ENCODE peak calls at places on chromosomes 2 and 18, in six cellular contexts. D is adrenal gland, V is endothelial cell of umbilical vein, S is body of pancreas, T is heart left ventricle, M is esophagus squamous epithelium. Z is an unnamed sample.

GRCh38 chr18:79904357-79905147 is 46.9 kb downstream of the SLC66A2 start:
- DNase-seq in M (no peak), D (no peak), V (no peak), T (no peak), S (peak), Z (no peak)

GRCh38 chr2:107712857-107713256 is 113.8 kb upstream of the RGPD4 start:
- DNase-seq in S (no peak), D (no peak), T (no peak), M (no peak), V (no peak), Z (no peak)

GRCh38 chr2:219707496-219708285 is 80.3 kb downstream of the SLC4A3 start:
- DNase-seq in T (no peak), M (no peak), S (no peak), V (no peak), D (no peak), Z (no peak)

GRCh38 chr2:152223997-152224396 is 48.4 kb upstream of the STAM2 start:
- DNase-seq in D (no peak), V (peak), M (no peak), T (peak), S (no peak), Z (no peak)

GRCh38 chr2:240999873-241000541 is 1.6 kb downstream of the SNED1 start:
- DNase-seq in D (no peak), S (no peak), M (no peak), V (no peak), T (peak), Z (no peak)

GRCh38 chr2:36672199-36672598 is 24.3 kb upstream of the VIT start:
- DNase-seq in M (no peak), V (peak), S (no peak), D (no peak), T (no peak), Z (no peak)

GRCh38 chr2:79860233-79861058 is 347.6 kb downstream of the CTNNA2 start:
- DNase-seq in M (no peak), V (no peak), S (peak), D (no peak), T (no peak), Z (no peak)

GRCh38 chr2:83817511-83817910 is 641.6 kb downstream of the SUCLG1 start:
- DNase-seq in D (no peak), M (no peak), T (no peak), S (no peak), V (peak), Z (no peak)

GRCh38 chr18:80136679-80137078 is 27.6 kb downstream of the ADNP2 start:
- DNase-seq in M (no peak), V (no peak), D (no peak), T (no peak), S (no peak), Z (no peak)

GRCh38 chr2:163984991-163985390 is 249.2 kb upstream of the FIGN start:
- DNase-seq in M (no peak), S (no peak), V (no peak), T (no peak), D (no peak), Z (no peak)

GRCh38 chr2:120253021-120253882 is 600 bp downstream of the RALB start:
- DNase-seq in D (peak), T (peak), S (peak), M (peak), V (peak), Z (peak)

GRCh38 chr2:134491796-134492441 is 226.9 kb downstream of the TMEM163 start:
- DNase-seq in V (no peak), T (no peak), D (no peak), M (no peak), S (peak), Z (no peak)

GRCh38 chr2:120958623-120959366 is 223.1 kb downstream of the GLI2 start:
- DNase-seq in D (no peak), V (no peak), S (no peak), T (no peak), M (no peak), Z (no peak)

GRCh38 chr2:166091439-166091838 is 36.4 kb downstream of the SCN1A start:
- DNase-seq in V (no peak), S (no peak), D (no peak), M (no peak), T (no peak), Z (no peak)

GRCh38 chr2:154455201-154455600 is 243.3 kb upstream of the KCNJ3 start:
- DNase-seq in D (no peak), V (no peak), S (no peak), M (no peak), T (no peak), Z (no peak)

GRCh38 chr2:109145286-109145685 is 16.3 kb downstream of the SH3RF3 start:
- DNase-seq in V (no peak), M (no peak), S (no peak), T (no peak), D (no peak), Z (no peak)

GRCh38 chr2:54657664-54658083 is 65.8 kb upstream of the EML6 start:
- DNase-seq in V (peak), T (no peak), M (no peak), S (peak), D (peak), Z (peak)

GRCh38 chr2:155377178-155377780 is 678.8 kb downstream of the KCNJ3 start:
- DNase-seq in T (no peak), D (no peak), M (no peak), S (no peak), V (peak), Z (no peak)

GRCh38 chr2:226873051-226873620 is 37.3 kb downstream of the RHBDD1 start:
- DNase-seq in V (no peak), S (no peak), M (no peak), T (no peak), D (no peak), Z (no peak)

GRCh38 chr2:201769664-201770373 is 10.9 kb downstream of the ALS2 start:
- DNase-seq in S (no peak), T (no peak), V (peak), D (no peak), M (no peak), Z (no peak)

GRCh38 chr2:9821805-9822445 is 21.3 kb upstream of the TAF1B start:
- DNase-seq in M (no peak), D (no peak), V (no peak), T (no peak), S (no peak), Z (no peak)

GRCh38 chr2:39124770-39125075 is 3.9 kb upstream of the SOS1 start:
- DNase-seq in D (no peak), M (no peak), S (no peak), T (peak), V (no peak), Z (no peak)
- TF ChIP-seq CTCF in D (no peak), M (no peak), S (no peak), T (no peak), V (no peak), Z (no peak)

GRCh38 chr2:168585700-168586099 is 129.6 kb downstream of the CERS6 start:
- DNase-seq in T (no peak), D (no peak), V (no peak), S (no peak), M (no peak), Z (no peak)

GRCh38 chr2:168587302-168587701 is 131.2 kb downstream of the CERS6 start:
- DNase-seq in T (no peak), V (no peak), D (no peak), S (no peak), M (no peak), Z (no peak)

GRCh38 chr2:168584934-168585333 is 128.9 kb downstream of the CERS6 start:
- DNase-seq in M (no peak), T (no peak), S (no peak), V (no peak), D (no peak), Z (no peak)

GRCh38 chr2:168583064-168583709 is 127.1 kb downstream of the CERS6 start:
- DNase-seq in T (no peak), M (no peak), V (no peak), D (no peak), S (no peak), Z (no peak)

DNA sequence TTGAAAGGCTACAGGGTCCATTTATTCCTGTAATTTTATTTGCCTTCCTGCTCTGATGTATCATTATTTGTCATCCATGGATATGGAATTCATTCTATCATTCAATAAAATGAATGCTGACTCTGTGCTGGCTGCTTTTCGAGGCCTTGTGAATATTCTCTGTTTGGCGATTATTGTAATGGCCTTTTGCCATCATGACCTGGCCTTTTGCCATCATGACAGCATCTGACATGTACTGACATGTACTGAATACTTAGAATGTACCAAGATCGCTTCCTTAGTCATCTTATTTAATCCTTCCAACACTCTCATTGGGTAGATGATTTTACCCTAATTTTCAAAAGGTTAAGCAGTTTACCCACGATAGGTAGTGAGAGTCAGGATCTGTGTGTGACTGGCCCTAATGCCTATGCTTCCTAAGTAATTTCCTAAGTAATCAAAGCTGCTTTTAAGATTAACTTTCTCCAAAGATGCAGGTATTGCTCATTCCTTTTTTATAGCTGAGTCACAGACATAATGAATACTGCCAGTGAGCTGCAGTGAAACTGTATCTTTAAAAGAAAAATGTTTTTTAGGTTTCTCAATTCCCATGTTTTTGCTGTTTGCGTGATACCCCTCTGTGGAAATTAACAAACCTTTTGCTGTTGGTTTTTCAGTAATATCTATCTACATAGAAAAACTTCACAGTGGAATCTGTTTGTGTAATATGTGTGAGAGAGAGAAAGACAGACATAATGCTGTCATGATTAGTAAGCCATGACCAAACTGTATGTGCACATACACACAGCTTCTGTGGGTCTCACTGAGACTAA is 127.8 kb downstream of the CERS6 start:
- DNase-seq in V (peak), D (peak), M (no peak), T (no peak), S (peak), Z (no peak)
- H3K27ac ChIP-seq in V (no peak), D (peak), M (peak), T (no peak), S (no peak), Z (peak)

GRCh38 chr2:231709636-231709980 is 1.3 kb downstream of the PTMA start:
- DNase-seq in T (peak), M (peak), V (peak), D (peak), S (peak), Z (no peak)
- TF ChIP-seq POLR2A in T (no peak), M (no peak), V (no peak), D (no peak), S (no peak), Z (no peak)

GRCh38 chr2:232550351-232551261 is at the start of the genes EIF4E2 and TIGD1:
- DNase-seq in S (peak), M (peak), T (peak), D (peak), V (peak), Z (peak)
- TF ChIP-seq CTCF in S (no peak), M (peak), T (peak), D (no peak), V (no peak), Z (peak)

Z was measured in breast epithelium.